ENCODE peak calls at places on chromosomes 2 and 18, in seven cellular contexts. W is epithelial cell of esophagus, A is lower lobe of right lung, O is astrocyte, X is lung, S is type B pancreatic cell, T is neural crest cell. I is an unnamed sample.

GRCh38 chr2:24021122-24021998 is 11.5 kb downstream of the MFSD2B start:
- DNase-seq in W (peak), A (no peak), O (no peak), X (no peak), S (no peak), T (no peak), I (no peak)

GRCh38 chr18:59837586-59837985 is 62.2 kb upstream of the PMAIP1 start:
- DNase-seq in W (peak), A (no peak), O (peak), X (peak), S (no peak), T (peak), I (peak)

GRCh38 chr2:88627055-88627855 is at the start of gene EIF2AK3:
- DNase-seq in W (peak), A (peak), O (peak), X (peak), S (peak), T (peak), I (peak)

GRCh38 chr2:62150597-62151305 is 45.2 kb upstream of the B3GNT2 start:
- DNase-seq in W (no peak), A (no peak), O (peak), X (no peak), S (no peak), T (no peak), I (no peak)

GRCh38 chr2:173572848-173573247 is 218.2 kb downstream of the CDCA7 start:
- DNase-seq in W (no peak), A (no peak), O (no peak), X (no peak), S (no peak), T (no peak), I (no peak)

GRCh38 chr2:67437132-67437531 is 40.0 kb downstream of the ETAA1 start:
- DNase-seq in W (peak), A (no peak), O (peak), X (no peak), S (no peak), T (no peak), I (no peak)

GRCh38 chr2:3547915-3548314 is 10.2 kb downstream of the RNASEH1 start:
- DNase-seq in W (no peak), A (no peak), O (no peak), X (no peak), S (no peak), T (no peak), I (no peak)

GRCh38 chr2:177667626-177668025 is 275.1 kb downstream of the AGPS start:
- DNase-seq in W (peak), A (no peak), O (no peak), X (no peak), S (no peak), T (no peak), I (no peak)

GRCh38 chr2:183292028-183292427 is 167.8 kb downstream of the NUP35 start:
- DNase-seq in W (no peak), A (no peak), O (no peak), X (no peak), S (no peak), T (no peak), I (no peak)

GRCh38 chr18:47150824-47151366 is 595 bp upstream of the HDHD2 start:
- DNase-seq in W (peak), A (no peak), O (no peak), X (no peak), S (no peak), T (no peak), I (no peak)

GRCh38 chr2:120434487-120434886 is 88.6 kb downstream of the INHBB start:
- DNase-seq in W (no peak), A (no peak), O (no peak), X (no peak), S (peak), T (no peak), I (no peak)

GRCh38 chr2:15728247-15728721 is 136.6 kb downstream of the DDX1 start:
- DNase-seq in W (no peak), A (no peak), O (no peak), X (no peak), S (no peak), T (no peak), I (no peak)

GRCh38 chr2:228774548-228774947 is 496.5 kb downstream of the PID1 start:
- DNase-seq in W (no peak), A (no peak), O (no peak), X (no peak), S (no peak), T (no peak), I (no peak)

GRCh38 chr2:240109386-240109785 is 26.7 kb downstream of the COPS9 start:
- DNase-seq in W (no peak), A (no peak), O (no peak), X (no peak), S (no peak), T (no peak), I (no peak)

GRCh38 chr2:27956895-27957294 is 66.4 kb downstream of the BABAM2 start:
- DNase-seq in W (peak), A (no peak), O (peak), X (no peak), S (no peak), T (no peak), I (no peak)

GRCh38 chr18:2964349-2965010 is 48.5 kb downstream of the LPIN2 start:
- DNase-seq in W (no peak), A (no peak), O (peak), X (no peak), S (no peak), T (no peak), I (no peak)

GRCh38 chr2:129011466-129012061 is 692.9 kb upstream of the HS6ST1 start:
- DNase-seq in W (no peak), A (no peak), O (no peak), X (no peak), S (no peak), T (no peak), I (no peak)

GRCh38 chr2:212532585-212532984 is 6.0 kb downstream of the ERBB4 start:
- DNase-seq in W (no peak), A (no peak), O (no peak), X (no peak), S (no peak), T (no peak), I (no peak)
- TF ChIP-seq CTCF in W (no peak), A (no peak), O (no peak), X (no peak), S (peak), T (peak), I (peak)

GRCh38 chr2:102185347-102185746 is 1.5 kb upstream of the IL1RL2 start:
- DNase-seq in W (peak), A (no peak), O (no peak), X (no peak), S (no peak), T (no peak), I (no peak)
- TF ChIP-seq CTCF in W (peak), A (peak), O (peak), X (peak), S (peak), T (peak), I (peak)

DNA sequence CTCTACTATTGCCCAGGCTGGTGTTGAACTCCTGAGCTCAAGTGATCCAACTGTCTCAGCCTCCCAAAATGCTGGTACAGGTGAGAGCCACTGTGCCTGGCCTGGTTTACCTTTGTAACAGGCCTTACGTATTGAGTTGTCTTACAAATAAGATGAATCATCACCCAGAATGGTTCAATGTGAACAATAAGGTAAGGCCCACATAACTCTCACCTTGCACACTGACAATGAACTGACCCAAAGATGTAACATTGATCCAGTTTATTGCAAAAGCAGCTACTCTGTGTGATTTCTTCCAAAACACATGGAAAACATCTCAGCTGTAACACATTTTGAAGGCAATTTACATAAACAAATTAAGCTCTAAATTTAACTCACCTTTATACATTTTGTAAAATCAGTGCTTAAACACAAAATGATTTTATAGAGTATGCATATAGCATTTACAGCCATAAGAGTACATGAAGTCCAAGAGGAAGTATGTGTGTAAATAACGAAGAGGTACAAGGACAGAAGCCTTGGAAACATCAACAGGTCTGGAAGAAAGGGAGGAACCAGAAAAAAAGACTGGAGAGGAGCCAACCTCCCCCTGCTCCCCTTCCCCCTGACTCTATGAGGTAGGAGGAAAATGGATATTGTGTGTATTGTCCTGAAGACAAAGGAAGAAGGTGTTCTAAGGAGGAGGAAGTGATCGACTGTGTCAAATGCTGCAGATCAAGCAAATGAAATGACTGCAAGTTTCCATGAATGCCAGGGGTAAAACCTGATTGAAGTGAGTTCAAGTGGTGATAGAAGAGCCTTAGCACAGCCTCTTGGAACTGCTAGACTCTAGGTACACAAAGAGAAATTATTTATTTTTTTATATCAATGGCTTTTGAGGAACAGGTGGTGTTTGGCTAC is 5.6 kb upstream of the WDFY1 start:
- DNase-seq in W (peak), A (no peak), O (no peak), X (no peak), S (no peak), T (no peak), I (no peak)
- TF ChIP-seq CTCF in W (no peak), A (no peak), O (no peak), X (no peak), S (no peak), T (no peak), I (no peak)

GRCh38 chr2:236569593-236569973 is at the start of gene ACKR3:
- DNase-seq in W (peak), A (peak), O (peak), X (peak), S (peak), T (peak), I (peak)
- TF ChIP-seq CTCF in W (peak), A (peak), O (peak), X (peak), S (peak), T (peak), I (peak)

GRCh38 chr2:149611100-149611820 is 23.7 kb upstream of the MMADHC start:
- DNase-seq in W (peak), A (no peak), O (no peak), X (no peak), S (no peak), T (no peak), I (no peak)
- TF ChIP-seq CTCF in W (peak), A (peak), O (no peak), X (no peak), S (peak), T (peak), I (peak)

GRCh38 chr2:182058056-182058455 is 72.4 kb downstream of the PPP1R1C start:
- DNase-seq in W (no peak), A (no peak), O (no peak), X (no peak), S (no peak), T (no peak), I (no peak)

GRCh38 chr2:182061739-182062138 is 76.1 kb downstream of the PPP1R1C start:
- DNase-seq in W (no peak), A (no peak), O (no peak), X (no peak), S (no peak), T (no peak), I (no peak)

GRCh38 chr2:182057002-182057401 is 71.3 kb downstream of the PPP1R1C start:
- DNase-seq in W (no peak), A (no peak), O (no peak), X (no peak), S (no peak), T (no peak), I (no peak)

GRCh38 chr2:182050333-182050855 is 64.7 kb downstream of the PPP1R1C start:
- DNase-seq in W (no peak), A (no peak), O (no peak), X (no peak), S (no peak), T (no peak), I (no peak)

DNA sequence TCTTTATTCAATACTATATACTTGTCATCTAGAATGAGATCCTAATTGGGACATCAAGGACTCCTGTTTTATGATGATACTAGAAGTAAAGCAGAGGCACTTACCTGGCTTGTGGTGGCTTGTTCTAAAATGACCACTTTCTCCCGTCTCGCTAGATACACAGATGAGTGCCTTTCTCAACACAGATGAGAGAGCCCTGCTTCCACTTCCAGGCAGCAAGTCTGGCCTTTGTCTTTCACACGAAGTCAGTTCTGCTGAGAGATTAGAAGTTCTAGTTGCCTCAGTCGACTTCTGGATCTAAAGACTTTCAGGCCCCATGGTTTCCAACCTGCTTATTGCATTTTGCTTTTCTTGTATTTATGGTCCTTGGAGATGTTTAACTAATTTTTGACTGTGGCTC is 70.3 kb downstream of the PPP1R1C start:
- DNase-seq in W (no peak), A (no peak), O (no peak), X (no peak), S (no peak), T (no peak), I (no peak)
- TF ChIP-seq CTCF in W (no peak), A (no peak), O (no peak), X (no peak), S (no peak), T (no peak), I (no peak)

GRCh38 chr2:124308319-124309062 is 283.4 kb downstream of the CNTNAP5 start:
- DNase-seq in W (no peak), A (no peak), O (no peak), X (no peak), S (no peak), T (no peak), I (no peak)
- TF ChIP-seq CTCF in W (no peak), A (no peak), O (no peak), X (no peak), S (no peak), T (no peak), I (no peak)

GRCh38 chr2:12722445-12723316 is 5.9 kb downstream of the TRIB2 start:
- DNase-seq in W (peak), A (no peak), O (no peak), X (no peak), S (no peak), T (no peak), I (no peak)
- TF ChIP-seq CTCF in W (no peak), A (peak), O (peak), X (no peak), S (peak), T (no peak), I (peak)

DNA sequence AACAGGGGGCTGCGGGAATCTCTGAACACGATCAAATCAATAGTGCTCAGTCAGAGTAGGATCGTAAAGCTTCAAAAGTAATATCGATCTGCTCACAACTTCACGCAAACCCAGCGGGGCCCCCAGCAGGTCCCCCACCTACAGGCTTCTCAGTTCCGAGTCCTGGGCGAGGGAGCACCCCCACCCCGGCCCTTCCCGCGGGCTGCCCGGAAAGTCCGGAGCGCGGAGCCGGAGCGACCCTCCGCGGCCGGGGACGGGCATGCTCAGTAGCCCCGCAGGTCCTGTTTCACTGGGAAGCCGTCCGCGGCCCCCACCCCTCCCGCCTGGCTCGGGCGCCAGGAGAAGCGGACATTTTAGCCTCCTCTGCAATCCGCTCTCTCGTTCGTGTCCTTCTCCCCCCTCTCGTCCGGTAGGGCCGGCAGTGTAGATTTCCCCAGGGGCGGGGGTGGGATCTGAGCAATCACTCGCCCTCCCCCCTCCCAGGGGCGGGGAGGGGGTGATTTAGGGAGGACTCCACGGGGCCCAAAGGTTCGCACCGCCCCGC is 3.3 kb upstream of the SPRED2 start:
- DNase-seq in W (peak), A (peak), O (peak), X (peak), S (peak), T (peak), I (peak)
- TF ChIP-seq CTCF in W (peak), A (no peak), O (no peak), X (no peak), S (no peak), T (no peak), I (no peak)

DNA sequence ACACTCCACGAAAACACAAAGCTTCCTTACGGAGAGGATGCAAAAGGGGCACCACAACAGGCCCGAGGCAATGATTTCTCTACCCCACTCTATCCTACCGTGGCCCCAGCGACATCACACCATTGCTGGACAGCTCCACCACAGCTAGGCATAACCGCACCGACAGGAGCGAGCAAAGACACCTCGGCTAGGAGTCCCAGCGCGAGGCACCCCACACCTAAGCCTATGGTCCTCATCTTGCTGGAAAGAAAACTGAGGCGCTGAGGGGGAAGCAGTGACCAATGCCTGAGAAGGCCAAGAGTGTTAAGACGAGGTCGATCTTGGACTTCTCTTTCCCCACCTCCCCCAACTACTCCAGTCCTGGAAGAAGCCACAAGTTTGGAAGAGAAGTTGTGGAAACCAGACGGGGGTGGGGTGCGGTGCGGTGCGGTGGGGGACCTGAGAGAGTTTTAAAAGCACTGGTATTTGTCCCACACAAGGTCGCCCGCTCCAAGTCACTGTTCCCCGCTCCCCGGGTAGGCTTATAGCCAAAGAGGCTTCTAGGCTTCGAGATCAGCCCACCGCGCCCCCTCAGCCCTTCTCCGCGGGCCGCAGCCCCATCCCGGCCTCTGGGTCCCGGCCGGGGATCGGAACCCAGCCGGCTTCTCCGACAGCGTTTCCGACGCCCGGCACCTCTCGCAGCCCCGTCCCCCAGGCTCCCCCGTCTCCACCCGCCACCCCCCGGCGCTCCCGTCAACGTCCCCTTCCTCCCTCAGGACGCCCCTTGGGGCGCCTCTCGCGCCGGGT is 766 bp downstream of the PDE6D start:
- DNase-seq in W (peak), A (no peak), O (peak), X (no peak), S (no peak), T (no peak), I (peak)
- TF ChIP-seq CTCF in W (no peak), A (no peak), O (no peak), X (no peak), S (no peak), T (no peak), I (no peak)